ENCODE peak calls at places on chromosomes 7 and 10, in five cellular contexts. One of them, this sample, is unnamed.
A peak's percentile ranks its signal among the peaks of the same experiment; 100 is the strongest.

GRCh38 chr10:103693070-103693811 is 162.1 kb downstream of the SH3PXD2A start:
- DNase-seq in HCT116: no peak
- DNase-seq in RWPE1: no peak
- DNase-seq in A549: peak; percentile 40
- DNase-seq in dorsolateral prefrontal cortex: no peak
- DNase-seq in this sample: no peak

GRCh38 chr7:90749774-90750173 is 153.7 kb downstream of the CDK14 start:
- DNase-seq in HCT116: no peak
- DNase-seq in RWPE1: no peak
- DNase-seq in A549: no peak
- DNase-seq in dorsolateral prefrontal cortex: no peak
- DNase-seq in this sample: no peak

GRCh38 chr10:130484131-130484911 is 348.1 kb downstream of the GLRX3 start:
- DNase-seq in HCT116: no peak
- DNase-seq in RWPE1: no peak
- DNase-seq in A549: no peak
- DNase-seq in dorsolateral prefrontal cortex: no peak
- DNase-seq in this sample: no peak

GRCh38 chr7:25857376-25858067 is 294.5 kb upstream of the NFE2L3 start:
- DNase-seq in HCT116: no peak
- DNase-seq in RWPE1: peak; percentile 64
- DNase-seq in A549: peak; percentile 35
- DNase-seq in dorsolateral prefrontal cortex: no peak
- DNase-seq in this sample: no peak

GRCh38 chr7:107147464-107148214 is 21.2 kb upstream of the HBP1 start:
- DNase-seq in HCT116: peak; percentile 34
- DNase-seq in RWPE1: peak; percentile 39
- DNase-seq in A549: peak; percentile 39
- DNase-seq in dorsolateral prefrontal cortex: no peak
- DNase-seq in this sample: peak; percentile 29

GRCh38 chr7:41696323-41696916 is 6.5 kb downstream of the INHBA start:
- DNase-seq in HCT116: peak; percentile 39
- DNase-seq in RWPE1: peak; percentile 59
- DNase-seq in A549: peak; percentile 58
- DNase-seq in dorsolateral prefrontal cortex: peak; percentile 78
- DNase-seq in this sample: peak; percentile 76

GRCh38 chr7:1854521-1855395 is 184.7 kb downstream of the ELFN1 start:
- DNase-seq in HCT116: no peak
- DNase-seq in RWPE1: no peak
- DNase-seq in A549: no peak
- DNase-seq in dorsolateral prefrontal cortex: peak; percentile 35
- DNase-seq in this sample: no peak

GRCh38 chr10:103781329-103782061 is 73.9 kb downstream of the SH3PXD2A start:
- DNase-seq in HCT116: peak; percentile 26
- DNase-seq in RWPE1: peak; percentile 91
- DNase-seq in A549: peak; percentile 68
- DNase-seq in dorsolateral prefrontal cortex: no peak
- DNase-seq in this sample: no peak

GRCh38 chr10:102599565-102600327 is 44.5 kb upstream of the TRIM8 start:
- DNase-seq in HCT116: no peak
- DNase-seq in RWPE1: no peak
- DNase-seq in A549: no peak
- DNase-seq in dorsolateral prefrontal cortex: no peak
- DNase-seq in this sample: no peak

GRCh38 chr7:15870337-15870736 is 183.9 kb upstream of the MEOX2 start:
- DNase-seq in HCT116: no peak
- DNase-seq in RWPE1: no peak
- DNase-seq in A549: no peak
- DNase-seq in dorsolateral prefrontal cortex: no peak
- DNase-seq in this sample: no peak

GRCh38 chr10:92239600-92240288 is 51.1 kb downstream of the CPEB3 start:
- DNase-seq in HCT116: no peak
- DNase-seq in RWPE1: peak; percentile 28
- DNase-seq in A549: peak; percentile 25
- DNase-seq in dorsolateral prefrontal cortex: peak; percentile 79
- DNase-seq in this sample: peak; percentile 20

GRCh38 chr7:124992881-124993562 is 63.4 kb upstream of the POT1 start:
- DNase-seq in HCT116: no peak
- DNase-seq in RWPE1: peak; percentile 46
- DNase-seq in A549: peak; percentile 6
- DNase-seq in dorsolateral prefrontal cortex: no peak
- DNase-seq in this sample: no peak

GRCh38 chr7:44847509-44847919 is 373 bp downstream of the H2AZ2 start:
- DNase-seq in HCT116: peak; percentile 51
- DNase-seq in RWPE1: peak; percentile 93
- DNase-seq in A549: peak; percentile 94
- DNase-seq in dorsolateral prefrontal cortex: peak; percentile 91
- DNase-seq in this sample: peak; percentile 73

GRCh38 chr7:107579881-107580715 is at the start of gene BCAP29:
- DNase-seq in HCT116: peak; percentile 38
- DNase-seq in RWPE1: no peak
- DNase-seq in A549: peak; percentile 64
- DNase-seq in dorsolateral prefrontal cortex: peak; percentile 78
- DNase-seq in this sample: peak; percentile 49

GRCh38 chr10:87817291-87817872 is 644 bp downstream of the ATAD1 start:
- DNase-seq in HCT116: no peak
- DNase-seq in RWPE1: no peak
- DNase-seq in A549: no peak
- DNase-seq in dorsolateral prefrontal cortex: peak; percentile 41
- DNase-seq in this sample: no peak

GRCh38 chr10:30282226-30282625 is 66.9 kb downstream of the MTPAP start:
- DNase-seq in HCT116: no peak
- DNase-seq in RWPE1: no peak
- DNase-seq in A549: no peak
- DNase-seq in dorsolateral prefrontal cortex: no peak
- DNase-seq in this sample: no peak

GRCh38 chr10:69455009-69455763 is 3.9 kb downstream of the TSPAN15 start:
- DNase-seq in HCT116: no peak
- DNase-seq in RWPE1: no peak
- DNase-seq in A549: no peak
- DNase-seq in dorsolateral prefrontal cortex: no peak
- DNase-seq in this sample: no peak

GRCh38 chr10:59857049-59857448 is 49.3 kb downstream of the CCDC6 start:
- DNase-seq in HCT116: no peak
- DNase-seq in RWPE1: no peak
- DNase-seq in A549: no peak
- DNase-seq in dorsolateral prefrontal cortex: no peak
- DNase-seq in this sample: no peak

GRCh38 chr10:36801660-36802059 is 323.7 kb upstream of the ANKRD30A start:
- DNase-seq in HCT116: no peak
- DNase-seq in RWPE1: no peak
- DNase-seq in A549: no peak
- DNase-seq in dorsolateral prefrontal cortex: no peak
- DNase-seq in this sample: no peak

DNA sequence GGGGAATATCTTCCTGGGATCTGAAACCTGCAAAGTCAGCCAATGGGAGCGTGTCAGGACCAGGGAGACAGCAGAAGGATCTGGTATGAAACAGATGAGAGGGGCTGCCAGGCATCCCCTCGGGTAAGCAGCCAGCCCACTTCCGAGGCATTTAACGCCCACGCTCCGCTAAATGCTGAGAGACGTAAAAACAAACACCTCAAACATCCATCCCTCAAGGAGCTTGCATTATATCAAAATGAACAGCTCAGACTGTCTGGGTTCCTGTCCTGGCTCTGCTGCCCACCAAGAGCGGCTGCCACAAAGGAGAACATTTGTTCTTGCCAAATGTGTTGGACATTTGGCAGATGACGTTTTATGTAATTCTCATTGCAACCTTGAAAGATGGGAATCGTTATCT is 7.0 kb upstream of the SERPINE1 start:
- DNase-seq in HCT116: no peak
- DNase-seq in RWPE1: no peak
- DNase-seq in A549: no peak
- DNase-seq in dorsolateral prefrontal cortex: no peak
- DNase-seq in this sample: no peak
- H3K27ac ChIP-seq in HCT116: no peak overlapping the region
- H3K27ac ChIP-seq in RWPE1: peak overlapping the region; percentile 23
- H3K27ac ChIP-seq in A549: peak overlapping the region; percentile 94
- H3K27ac ChIP-seq in dorsolateral prefrontal cortex: no peak overlapping the region
- H3K27ac ChIP-seq in this sample: no peak overlapping the region

GRCh38 chr10:10796061-10796773 is 221.5 kb upstream of the CELF2 start:
- DNase-seq in HCT116: no peak
- DNase-seq in RWPE1: no peak
- DNase-seq in A549: no peak
- DNase-seq in dorsolateral prefrontal cortex: no peak
- DNase-seq in this sample: no peak
- H3K27ac ChIP-seq in HCT116: no peak overlapping the region
- H3K27ac ChIP-seq in RWPE1: no peak overlapping the region
- H3K27ac ChIP-seq in A549: no peak overlapping the region
- H3K27ac ChIP-seq in dorsolateral prefrontal cortex: no peak overlapping the region
- H3K27ac ChIP-seq in this sample: peak overlapping the region; percentile 87

DNA sequence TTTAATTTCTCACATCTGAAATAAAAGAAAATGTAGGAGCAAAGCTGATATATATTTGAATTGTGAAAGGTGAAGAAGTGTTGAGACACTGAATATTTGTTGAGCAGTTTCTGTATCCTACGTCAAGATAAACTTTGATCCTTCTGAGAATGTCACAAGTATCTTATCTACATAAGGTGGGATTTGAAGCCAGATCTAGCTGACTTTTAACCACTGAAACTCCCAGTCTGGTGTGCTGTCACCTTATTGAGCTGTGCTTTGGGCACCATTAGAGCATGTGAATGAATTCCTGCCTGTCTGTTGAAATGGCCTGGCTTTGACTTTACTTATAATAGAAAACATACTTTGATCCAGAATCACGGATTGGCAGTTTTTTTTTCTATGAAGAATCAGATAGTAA is 15.2 kb downstream of the GPR141 start:
- DNase-seq in HCT116: no peak
- DNase-seq in RWPE1: no peak
- DNase-seq in A549: no peak
- DNase-seq in dorsolateral prefrontal cortex: no peak
- DNase-seq in this sample: no peak
- H3K27ac ChIP-seq in HCT116: no peak overlapping the region
- H3K27ac ChIP-seq in RWPE1: no peak overlapping the region
- H3K27ac ChIP-seq in A549: no peak overlapping the region
- H3K27ac ChIP-seq in dorsolateral prefrontal cortex: no peak overlapping the region
- H3K27ac ChIP-seq in this sample: no peak overlapping the region

DNA sequence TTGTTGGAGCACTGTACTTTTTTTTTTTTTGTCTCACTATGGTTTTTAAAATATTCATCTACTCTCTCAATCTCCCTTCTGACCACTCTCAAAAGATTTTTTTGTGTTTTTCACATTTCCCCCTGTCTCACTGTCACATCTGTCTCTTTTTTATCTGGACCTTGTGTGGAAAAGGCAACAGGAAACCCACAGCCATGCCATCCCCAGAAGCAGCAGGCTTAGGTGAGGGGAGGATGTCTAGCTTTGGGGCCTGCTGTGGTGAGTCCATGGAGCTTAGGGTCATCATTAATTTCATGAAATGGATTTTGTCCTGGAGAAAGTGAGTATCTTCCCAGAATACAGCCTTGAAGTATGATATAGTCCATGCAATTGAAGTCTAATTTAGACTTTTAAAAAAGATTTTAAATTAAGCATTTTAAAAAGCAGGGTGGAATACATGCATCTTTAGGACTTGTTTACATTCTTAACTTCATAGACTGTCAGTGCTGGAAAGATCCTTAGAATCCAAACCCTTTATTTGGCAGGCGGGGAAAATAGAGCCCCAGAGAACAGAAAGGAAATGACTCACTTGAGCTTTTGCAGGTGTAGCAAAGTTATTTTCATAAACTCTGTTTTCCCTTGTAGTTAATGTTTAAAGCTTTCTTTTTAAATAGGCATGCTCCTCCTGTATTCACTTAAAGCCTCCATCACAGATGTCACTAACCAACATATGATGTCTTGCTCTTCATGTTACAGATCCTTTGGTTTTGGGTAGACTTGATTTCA is 25.1 kb downstream of the MINDY4 start:
- DNase-seq in HCT116: no peak
- DNase-seq in RWPE1: peak; percentile 43
- DNase-seq in A549: no peak
- DNase-seq in dorsolateral prefrontal cortex: no peak
- DNase-seq in this sample: no peak
- H3K27ac ChIP-seq in HCT116: no peak overlapping the region
- H3K27ac ChIP-seq in RWPE1: no peak overlapping the region
- H3K27ac ChIP-seq in A549: peak overlapping the region; percentile 30
- H3K27ac ChIP-seq in dorsolateral prefrontal cortex: no peak overlapping the region
- H3K27ac ChIP-seq in this sample: peak overlapping the region; percentile 56

GRCh38 chr10:14146501-14146900 is 184.2 kb downstream of the FRMD4A start:
- DNase-seq in HCT116: no peak
- DNase-seq in RWPE1: no peak
- DNase-seq in A549: no peak
- DNase-seq in dorsolateral prefrontal cortex: no peak
- DNase-seq in this sample: no peak

GRCh38 chr10:14144491-14144890 is 186.2 kb downstream of the FRMD4A start:
- DNase-seq in HCT116: no peak
- DNase-seq in RWPE1: no peak
- DNase-seq in A549: no peak
- DNase-seq in dorsolateral prefrontal cortex: no peak
- DNase-seq in this sample: no peak

GRCh38 chr10:14146005-14146404 is 184.7 kb downstream of the FRMD4A start:
- DNase-seq in HCT116: no peak
- DNase-seq in RWPE1: no peak
- DNase-seq in A549: no peak
- DNase-seq in dorsolateral prefrontal cortex: no peak
- DNase-seq in this sample: no peak

GRCh38 chr10:14137391-14137790 is 193.3 kb downstream of the FRMD4A start:
- DNase-seq in HCT116: no peak
- DNase-seq in RWPE1: no peak
- DNase-seq in A549: no peak
- DNase-seq in dorsolateral prefrontal cortex: no peak
- DNase-seq in this sample: no peak

DNA sequence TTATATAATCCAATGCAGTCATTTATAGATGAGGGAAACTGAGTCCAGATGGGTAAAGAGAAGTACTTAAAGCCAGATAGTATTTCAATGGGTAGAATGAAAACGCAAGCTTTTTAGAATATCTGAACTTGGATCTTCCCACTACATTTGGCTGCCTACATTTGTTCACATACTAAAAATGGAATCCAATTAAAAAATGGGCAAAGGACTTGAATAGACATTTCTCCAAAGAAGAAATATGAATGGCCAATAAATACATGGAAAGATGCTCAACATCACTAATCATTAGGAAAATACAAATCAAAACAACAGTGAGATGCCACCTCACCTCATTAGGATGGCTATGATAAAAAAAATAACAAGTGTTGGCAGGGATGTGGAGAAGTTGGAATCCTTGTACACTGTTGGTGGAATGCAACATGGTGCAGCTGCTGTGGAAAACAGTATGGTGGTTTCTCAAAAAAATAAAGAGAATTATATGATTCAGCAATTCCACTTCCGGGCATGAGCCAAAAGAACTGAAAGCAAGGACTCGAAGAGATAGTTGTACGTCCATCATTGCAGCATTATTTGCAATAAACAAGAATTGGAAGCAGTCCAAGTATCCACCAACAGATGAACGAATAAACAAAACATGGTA is 188.0 kb downstream of the FRMD4A start:
- DNase-seq in HCT116: no peak
- DNase-seq in RWPE1: no peak
- DNase-seq in A549: no peak
- DNase-seq in dorsolateral prefrontal cortex: no peak
- DNase-seq in this sample: no peak
- H3K27ac ChIP-seq in HCT116: no peak overlapping the region
- H3K27ac ChIP-seq in RWPE1: no peak overlapping the region
- H3K27ac ChIP-seq in A549: no peak overlapping the region
- H3K27ac ChIP-seq in dorsolateral prefrontal cortex: no peak overlapping the region
- H3K27ac ChIP-seq in this sample: no peak overlapping the region

This sample was measured in tibial nerve.